ENCODE peak calls at places on chromosomes 2 and 18, in four cellular contexts. M is mesenteric fat pad; D is ELR; O is stimulated activated CD8-positive, alpha-beta memory T cell treated with anti-CD3 and anti-CD28 coated beads, Interleukin-7, amount 100 ng/mL, for 1 hour. T is an unnamed sample.

GRCh38 chr2:196176142-196176738 is 4.9 kb upstream of the STK17B start:
- DNase-seq in M (no peak), D (no peak), O (peak), T (peak)

GRCh38 chr2:236915726-236916125 is 170.0 kb upstream of the COPS8 start:
- DNase-seq in O (no peak), D (no peak), M (no peak), T (no peak)

GRCh38 chr2:44205169-44205568 is 36.5 kb downstream of the PPM1B start:
- DNase-seq in M (no peak), O (no peak), D (no peak), T (no peak)

GRCh38 chr2:111227716-111228141 is 107.0 kb downstream of the BCL2L11 start:
- DNase-seq in O (no peak), M (no peak), D (peak), T (no peak)

GRCh38 chr2:38656866-38657265 is 9.0 kb upstream of the GALM start:
- DNase-seq in O (no peak), D (no peak), M (no peak), T (no peak)

GRCh38 chr2:46434851-46435273 is 44.5 kb upstream of the TMEM247 start:
- DNase-seq in M (no peak), D (no peak), O (no peak), T (no peak)

GRCh38 chr2:112714836-112715631 is 5.8 kb upstream of the NT5DC4 start:
- DNase-seq in M (peak), D (peak), O (no peak), T (no peak)

GRCh38 chr2:18073601-18074000 is 195.1 kb downstream of the KCNS3 start:
- DNase-seq in O (no peak), M (no peak), D (no peak), T (no peak)

GRCh38 chr2:120914839-120915521 is 179.3 kb downstream of the GLI2 start:
- DNase-seq in M (no peak), D (peak), O (no peak), T (no peak)

GRCh38 chr2:37472959-37473358 is 128.5 kb downstream of the QPCT start:
- DNase-seq in M (no peak), O (no peak), D (peak), T (no peak)

GRCh38 chr2:62038980-62039771 is 133.7 kb downstream of the COMMD1 start:
- DNase-seq in O (no peak), D (peak), M (no peak), T (peak)

GRCh38 chr2:165443524-165443923 is 26.0 kb upstream of the CSRNP3 start:
- DNase-seq in M (no peak), O (no peak), D (no peak), T (no peak)

GRCh38 chr18:12254137-12254819 is at the start of gene CIDEA:
- DNase-seq in O (no peak), M (no peak), D (peak), T (no peak)

GRCh38 chr2:12950957-12951656 is 234.4 kb downstream of the TRIB2 start:
- DNase-seq in M (no peak), O (no peak), D (peak), T (no peak)

T was measured in NK-92 treated with Interleukin-12 subunit alpha and Interleukin-12 subunit beta, amount 100 ng/mL, for 24 hours.